ENCODE peak calls at places on chromosome 13, in ten cellular contexts. R is MM.1S, Z is neural progenitor cell, M is kidney, Q is colonic mucosa, D is IMR-90, H is astrocyte, B is mammary epithelial cell, O is H1, I is HCT116. U is an unnamed sample. For H3K36me3, the result is how much of the 10 kb centered on the place peaks cover.

GRCh38 chr13:42876810-42877550 is 95.6 kb downstream of the FAM216B start:
- DNase-seq in R (no peak), Z (no peak), M (no peak), Q (no peak), D (peak), H (peak), B (peak), O (no peak), I (no peak), U (peak)

GRCh38 chr13:100589178-100589725 is 663 bp upstream of the GGACT start:
- DNase-seq in R (no peak), Z (no peak), M (no peak), Q (no peak), D (no peak), H (no peak), B (no peak), O (no peak), I (no peak), U (no peak)

GRCh38 chr13:23856008-23856750 is 33.0 kb downstream of the MIPEP start:
- DNase-seq in R (peak), Z (no peak), M (no peak), Q (no peak), D (no peak), H (no peak), B (no peak), O (no peak), I (no peak), U (no peak)

GRCh38 chr13:98141938-98142426 is 912 bp upstream of the FARP1 start:
- DNase-seq in R (no peak), Z (peak), M (no peak), Q (peak), D (no peak), H (no peak), B (no peak), O (peak), I (no peak), U (no peak)

GRCh38 chr13:40981361-40981760 is 37.8 kb downstream of the ELF1 start:
- DNase-seq in R (no peak), Z (no peak), M (no peak), Q (no peak), D (no peak), H (no peak), B (no peak), O (no peak), I (no peak), U (peak)

GRCh38 chr13:50081106-50081898 is 66.1 kb downstream of the KCNRG start:
- DNase-seq in R (peak), Z (peak), M (peak), Q (peak), D (no peak), H (no peak), B (no peak), O (peak), I (no peak), U (no peak)

GRCh38 chr13:94416454-94417080 is 62.9 kb downstream of the DCT start:
- DNase-seq in R (no peak), Z (peak), M (no peak), Q (no peak), D (peak), H (peak), B (peak), O (peak), I (peak), U (peak)

GRCh38 chr13:27132538-27132937 is 39.1 kb downstream of the USP12 start:
- DNase-seq in R (no peak), Z (no peak), M (no peak), Q (no peak), D (no peak), H (no peak), B (no peak), O (no peak), I (no peak), U (no peak)

GRCh38 chr13:28636677-28637317 is 22.1 kb upstream of the POMP start:
- DNase-seq in R (peak), Z (peak), M (no peak), Q (peak), D (peak), H (peak), B (peak), O (peak), I (peak), U (peak)

GRCh38 chr13:75079226-75079625 is 402.7 kb downstream of the TBC1D4 start:
- DNase-seq in R (no peak), Z (no peak), M (no peak), Q (no peak), D (peak), H (peak), B (peak), O (no peak), I (no peak), U (peak)

GRCh38 chr13:60494296-60494695 is 97.3 kb downstream of the TDRD3 start:
- DNase-seq in R (no peak), Z (no peak), M (no peak), Q (no peak), D (no peak), H (no peak), B (no peak), O (no peak), I (no peak), U (no peak)

GRCh38 chr13:66689037-66689619 is 541.0 kb downstream of the PCDH9 start:
- DNase-seq in R (no peak), Z (peak), M (no peak), Q (no peak), D (no peak), H (no peak), B (no peak), O (no peak), I (no peak), U (peak)

GRCh38 chr13:27926644-27927434 is 7.0 kb downstream of the PDX1 start:
- DNase-seq in R (no peak), Z (peak), M (no peak), Q (no peak), D (no peak), H (no peak), B (no peak), O (peak), I (no peak), U (no peak)

GRCh38 chr13:51122868-51123267 is 11.8 kb upstream of the C13orf42 start:
- DNase-seq in R (no peak), Z (no peak), M (no peak), Q (no peak), D (no peak), H (peak), B (no peak), O (peak), I (no peak), U (no peak)

GRCh38 chr13:30572859-30573275 is 44.9 kb upstream of the USPL1 start:
- DNase-seq in R (peak), Z (no peak), M (no peak), Q (no peak), D (peak), H (peak), B (peak), O (no peak), I (no peak), U (peak)

GRCh38 chr13:28411859-28412353 is 83.0 kb downstream of the FLT1 start:
- DNase-seq in R (no peak), Z (no peak), M (no peak), Q (no peak), D (peak), H (no peak), B (no peak), O (no peak), I (no peak), U (no peak)

GRCh38 chr13:26558912-26559485 is 1.5 kb downstream of the WASF3 start:
- DNase-seq in R (no peak), Z (peak), M (no peak), Q (no peak), D (no peak), H (no peak), B (no peak), O (no peak), I (no peak), U (no peak)

GRCh38 chr13:75656590-75656989 is 20.5 kb downstream of the LMO7 start:
- DNase-seq in R (no peak), Z (no peak), M (no peak), Q (no peak), D (peak), H (no peak), B (peak), O (no peak), I (no peak), U (peak)

GRCh38 chr13:91078093-91078679 is 269.3 kb upstream of the MIR17HG start:
- DNase-seq in R (peak), Z (peak), M (no peak), Q (no peak), D (no peak), H (no peak), B (no peak), O (no peak), I (no peak), U (peak)

GRCh38 chr13:73602295-73602694 is 531.9 kb downstream of the KLF12 start:
- DNase-seq in R (no peak), Z (no peak), M (no peak), Q (no peak), D (peak), H (peak), B (peak), O (no peak), I (peak), U (peak)

GRCh38 chr13:40490086-40490723 is 176.2 kb downstream of the FOXO1 start:
- DNase-seq in R (no peak), Z (no peak), M (no peak), Q (peak), D (no peak), H (no peak), B (no peak), O (no peak), I (no peak), U (no peak)

GRCh38 chr13:23811366-23812027 is 77.7 kb downstream of the MIPEP start:
- DNase-seq in R (no peak), Z (peak), M (no peak), Q (no peak), D (no peak), H (no peak), B (no peak), O (no peak), I (no peak), U (no peak)

GRCh38 chr13:30145709-30146367 is 161.5 kb downstream of the KATNAL1 start:
- DNase-seq in R (no peak), Z (no peak), M (no peak), Q (no peak), D (no peak), H (no peak), B (no peak), O (no peak), I (no peak), U (no peak)

GRCh38 chr13:89136678-89137077 is 1465.5 kb downstream of the SLITRK5 start:
- DNase-seq in R (no peak), Z (no peak), M (no peak), Q (no peak), D (no peak), H (no peak), B (no peak), O (no peak), I (no peak), U (no peak)

GRCh38 chr13:112928958-112929777 is 39.8 kb upstream of the MCF2L start:
- DNase-seq in R (no peak), Z (no peak), M (no peak), Q (peak), D (peak), H (peak), B (no peak), O (no peak), I (no peak), U (peak)

GRCh38 chr13:44231786-44232516 is 141.7 kb upstream of the SERP2 start:
- DNase-seq in R (no peak), Z (no peak), M (peak), Q (peak), D (peak), H (peak), B (peak), O (peak), I (peak), U (peak)

GRCh38 chr13:69324109-69324886 is 783.3 kb upstream of the ATXN8OS start:
- DNase-seq in R (no peak), Z (peak), M (no peak), Q (no peak), D (no peak), H (peak), B (no peak), O (no peak), I (peak), U (peak)

GRCh38 chr13:106568225-106569003 is 477 bp upstream of the ARGLU1 start:
- DNase-seq in R (no peak), Z (no peak), M (no peak), Q (no peak), D (no peak), H (no peak), B (no peak), O (no peak), I (peak), U (no peak)

GRCh38 chr13:96053003-96053703 is at the start of gene UGGT2:
- DNase-seq in R (peak), Z (peak), M (peak), Q (peak), D (peak), H (peak), B (peak), O (peak), I (peak), U (peak)

GRCh38 chr13:83515267-83515666 is 367.0 kb downstream of the SLITRK1 start:
- DNase-seq in R (no peak), Z (no peak), M (no peak), Q (no peak), D (peak), H (peak), B (peak), O (no peak), I (no peak), U (peak)

GRCh38 chr13:33153421-33154381 is 131.9 kb downstream of the STARD13 start:
- DNase-seq in R (no peak), Z (peak), M (peak), Q (no peak), D (peak), H (peak), B (no peak), O (no peak), I (no peak), U (peak)

GRCh38 chr13:21637296-21637695 is 33.3 kb upstream of the MICU2 start:
- DNase-seq in R (peak), Z (no peak), M (peak), Q (peak), D (peak), H (peak), B (peak), O (no peak), I (peak), U (peak)

GRCh38 chr13:27573265-27573664 is 47.1 kb downstream of the LNX2 start:
- DNase-seq in R (no peak), Z (no peak), M (no peak), Q (no peak), D (peak), H (peak), B (peak), O (no peak), I (no peak), U (peak)

GRCh38 chr13:34308725-34309124 is 490.8 kb downstream of the RFC3 start:
- DNase-seq in R (no peak), Z (no peak), M (no peak), Q (no peak), D (no peak), H (peak), B (peak), O (no peak), I (no peak), U (peak)

GRCh38 chr13:110435331-110435730 is 126.2 kb downstream of the RAB20 start:
- DNase-seq in R (no peak), Z (no peak), M (no peak), Q (no peak), D (no peak), H (no peak), B (no peak), O (no peak), I (no peak), U (no peak)

GRCh38 chr13:110432522-110432921 is 125.4 kb downstream of the COL4A2 start:
- DNase-seq in R (no peak), Z (no peak), M (no peak), Q (no peak), D (no peak), H (no peak), B (no peak), O (no peak), I (no peak), U (no peak)

GRCh38 chr13:110436276-110436675 is 125.2 kb downstream of the RAB20 start:
- DNase-seq in R (no peak), Z (no peak), M (no peak), Q (no peak), D (peak), H (peak), B (no peak), O (no peak), I (no peak), U (no peak)

GRCh38 chr13:110433014-110433413 is 125.9 kb downstream of the COL4A2 start:
- DNase-seq in R (no peak), Z (no peak), M (peak), Q (no peak), D (no peak), H (no peak), B (no peak), O (no peak), I (no peak), U (no peak)

GRCh38 chr13:110434629-110435028 is 126.9 kb downstream of the RAB20 start:
- DNase-seq in R (no peak), Z (no peak), M (no peak), Q (no peak), D (no peak), H (no peak), B (no peak), O (no peak), I (no peak), U (no peak)
- H3K36me3 ChIP-seq in R (under half), Z (under half), M (under half), Q (under half), D (half or more), H (half or more), B (under half), O (under half), I (under half), U (under half)

GRCh38 chr13:36480726-36481485 is 48.6 kb downstream of the CCNA1 start:
- DNase-seq in R (no peak), Z (no peak), M (no peak), Q (no peak), D (no peak), H (no peak), B (no peak), O (no peak), I (no peak), U (no peak)
- H3K9ac ChIP-seq in R (no peak), Z (no peak), M (no peak), Q (no peak), D (no peak), H (no peak), B (no peak), O (no peak), I (no peak), U (no peak)

GRCh38 chr13:46728777-46729176 is 68.2 kb downstream of the ESD start:
- DNase-seq in R (no peak), Z (peak), M (no peak), Q (no peak), D (no peak), H (no peak), B (peak), O (no peak), I (no peak), U (peak)
- TF ChIP-seq CTCF in R (no peak), Z (peak), M (no peak), Q (peak), D (peak), H (no peak), B (no peak), O (no peak), I (peak), U (peak)

GRCh38 chr13:77067519-77067918 is 40.6 kb upstream of the FBXL3 start:
- DNase-seq in R (no peak), Z (no peak), M (no peak), Q (no peak), D (no peak), H (no peak), B (no peak), O (no peak), I (no peak), U (no peak)
- H3K36me3 ChIP-seq in R (under half), Z (under half), M (under half), Q (under half), D (under half), H (under half), B (under half), O (under half), I (under half), U (under half)

DNA sequence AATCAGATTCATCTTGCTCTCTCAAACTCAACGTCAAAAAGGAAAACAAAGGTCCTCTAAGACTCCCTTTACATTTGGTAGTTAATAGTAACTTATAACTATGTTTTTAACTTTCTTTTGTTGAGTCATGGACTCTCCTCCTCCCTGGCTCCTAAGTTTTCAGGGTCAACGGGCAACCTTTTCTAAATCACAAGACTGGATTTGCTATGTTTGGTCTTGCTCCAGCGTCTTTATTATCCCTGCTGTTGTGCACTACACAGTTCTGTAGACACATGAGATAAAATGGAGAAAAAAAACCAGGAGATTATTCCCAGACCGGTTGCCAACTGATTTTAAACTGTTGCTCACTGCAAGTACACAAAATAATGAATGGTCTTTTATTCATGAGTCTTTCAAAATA is 1.9 kb upstream of the ITM2B start:
- DNase-seq in R (no peak), Z (no peak), M (no peak), Q (no peak), D (no peak), H (peak), B (no peak), O (no peak), I (no peak), U (peak)
- H3K9ac ChIP-seq in R (no peak), Z (no peak), M (no peak), Q (no peak), D (no peak), H (no peak), B (no peak), O (no peak), I (no peak), U (no peak)

U was measured in fibroblast of lung.